ENCODE peak calls at places on chromosome 13, in nine cellular contexts. One of them, this sample, is unnamed.

GRCh38 chr13:107348931-107349330 is 781.0 kb upstream of the ARGLU1 start:
- DNase-seq in fibroblast of the conjunctiva: no peak
- DNase-seq in GM10248: no peak
- DNase-seq in fibroblast of mammary gland: peak; percentile 64
- DNase-seq in MM.1S: no peak
- DNase-seq in AG08395: no peak
- DNase-seq in activated B cell treated with CpG ODN at 0.5 μM for 24 hours: no peak
- DNase-seq in A172: no peak
- DNase-seq in ELR: peak; percentile 6
- DNase-seq in this sample: no peak

GRCh38 chr13:22648325-22648758 is 532.4 kb upstream of the SGCG start:
- DNase-seq in fibroblast of the conjunctiva: no peak
- DNase-seq in GM10248: no peak
- DNase-seq in fibroblast of mammary gland: peak; percentile 7
- DNase-seq in MM.1S: no peak
- DNase-seq in AG08395: no peak
- DNase-seq in activated B cell treated with CpG ODN at 0.5 μM for 24 hours: no peak
- DNase-seq in A172: no peak
- DNase-seq in ELR: no peak
- DNase-seq in this sample: no peak

GRCh38 chr13:76991432-76991795 is 467 bp upstream of the CLN5 start:
- DNase-seq in fibroblast of the conjunctiva: no peak
- DNase-seq in GM10248: peak; percentile 65
- DNase-seq in fibroblast of mammary gland: no peak
- DNase-seq in MM.1S: no peak
- DNase-seq in AG08395: no peak
- DNase-seq in activated B cell treated with CpG ODN at 0.5 μM for 24 hours: no peak
- DNase-seq in A172: peak; percentile 11
- DNase-seq in ELR: peak; percentile 27
- DNase-seq in this sample: peak; percentile 48

GRCh38 chr13:86051134-86052103 is 252.2 kb upstream of the SLITRK6 start:
- DNase-seq in fibroblast of the conjunctiva: no peak
- DNase-seq in GM10248: no peak
- DNase-seq in fibroblast of mammary gland: no peak
- DNase-seq in MM.1S: no peak
- DNase-seq in AG08395: no peak
- DNase-seq in activated B cell treated with CpG ODN at 0.5 μM for 24 hours: no peak
- DNase-seq in A172: peak; percentile 51
- DNase-seq in ELR: peak; percentile 20
- DNase-seq in this sample: no peak

GRCh38 chr13:25963681-25964080 is 88.1 kb downstream of the SHISA2 start:
- DNase-seq in fibroblast of the conjunctiva: no peak
- DNase-seq in GM10248: no peak
- DNase-seq in fibroblast of mammary gland: no peak
- DNase-seq in MM.1S: no peak
- DNase-seq in AG08395: no peak
- DNase-seq in activated B cell treated with CpG ODN at 0.5 μM for 24 hours: no peak
- DNase-seq in A172: peak; percentile 6
- DNase-seq in ELR: peak; percentile 40
- DNase-seq in this sample: no peak

GRCh38 chr13:73934215-73934623 is 200.0 kb downstream of the KLF12 start:
- DNase-seq in fibroblast of the conjunctiva: no peak
- DNase-seq in GM10248: no peak
- DNase-seq in fibroblast of mammary gland: no peak
- DNase-seq in MM.1S: no peak
- DNase-seq in AG08395: no peak
- DNase-seq in activated B cell treated with CpG ODN at 0.5 μM for 24 hours: no peak
- DNase-seq in A172: peak; percentile 38
- DNase-seq in ELR: peak; percentile 79
- DNase-seq in this sample: no peak

GRCh38 chr13:114122591-114123211 is 9.7 kb downstream of the RASA3 start:
- DNase-seq in fibroblast of the conjunctiva: no peak
- DNase-seq in GM10248: no peak
- DNase-seq in fibroblast of mammary gland: no peak
- DNase-seq in MM.1S: no peak
- DNase-seq in AG08395: no peak
- DNase-seq in activated B cell treated with CpG ODN at 0.5 μM for 24 hours: no peak
- DNase-seq in A172: no peak
- DNase-seq in ELR: no peak
- DNase-seq in this sample: no peak

GRCh38 chr13:30734434-30734833 is 909 bp upstream of the ALOX5AP start:
- DNase-seq in fibroblast of the conjunctiva: no peak
- DNase-seq in GM10248: no peak
- DNase-seq in fibroblast of mammary gland: peak; percentile 43
- DNase-seq in MM.1S: no peak
- DNase-seq in AG08395: no peak
- DNase-seq in activated B cell treated with CpG ODN at 0.5 μM for 24 hours: no peak
- DNase-seq in A172: peak; percentile 61
- DNase-seq in ELR: peak; percentile 85
- DNase-seq in this sample: no peak

GRCh38 chr13:38180100-38180499 is 169.6 kb upstream of the UFM1 start:
- DNase-seq in fibroblast of the conjunctiva: no peak
- DNase-seq in GM10248: no peak
- DNase-seq in fibroblast of mammary gland: peak; percentile 58
- DNase-seq in MM.1S: no peak
- DNase-seq in AG08395: no peak
- DNase-seq in activated B cell treated with CpG ODN at 0.5 μM for 24 hours: no peak
- DNase-seq in A172: peak; percentile 25
- DNase-seq in ELR: peak; percentile 20
- DNase-seq in this sample: no peak

GRCh38 chr13:114007566-114007965 is 33.7 kb upstream of the C13orf46 start:
- DNase-seq in fibroblast of the conjunctiva: no peak
- DNase-seq in GM10248: no peak
- DNase-seq in fibroblast of mammary gland: no peak
- DNase-seq in MM.1S: no peak
- DNase-seq in AG08395: no peak
- DNase-seq in activated B cell treated with CpG ODN at 0.5 μM for 24 hours: peak; percentile 4
- DNase-seq in A172: no peak
- DNase-seq in ELR: no peak
- DNase-seq in this sample: no peak

GRCh38 chr13:99721606-99722384 is 220.5 kb downstream of the TM9SF2 start:
- DNase-seq in fibroblast of the conjunctiva: no peak
- DNase-seq in GM10248: no peak
- DNase-seq in fibroblast of mammary gland: no peak
- DNase-seq in MM.1S: no peak
- DNase-seq in AG08395: no peak
- DNase-seq in activated B cell treated with CpG ODN at 0.5 μM for 24 hours: no peak
- DNase-seq in A172: no peak
- DNase-seq in ELR: peak; percentile 8
- DNase-seq in this sample: no peak

GRCh38 chr13:87671824-87672603 is 843 bp downstream of the SLITRK5 start:
- DNase-seq in fibroblast of the conjunctiva: no peak
- DNase-seq in GM10248: peak; percentile 7
- DNase-seq in fibroblast of mammary gland: no peak
- DNase-seq in MM.1S: no peak
- DNase-seq in AG08395: no peak
- DNase-seq in activated B cell treated with CpG ODN at 0.5 μM for 24 hours: no peak
- DNase-seq in A172: peak; percentile 1
- DNase-seq in ELR: no peak
- DNase-seq in this sample: no peak

GRCh38 chr13:44068169-44068568 is 188.5 kb downstream of the LACC1 start:
- DNase-seq in fibroblast of the conjunctiva: no peak
- DNase-seq in GM10248: no peak
- DNase-seq in fibroblast of mammary gland: peak; percentile 75
- DNase-seq in MM.1S: no peak
- DNase-seq in AG08395: peak; percentile 19
- DNase-seq in activated B cell treated with CpG ODN at 0.5 μM for 24 hours: no peak
- DNase-seq in A172: peak; percentile 43
- DNase-seq in ELR: peak; percentile 81
- DNase-seq in this sample: no peak

GRCh38 chr13:92951273-92951820 is 275.3 kb upstream of the GPC6 start:
- DNase-seq in fibroblast of the conjunctiva: no peak
- DNase-seq in GM10248: no peak
- DNase-seq in fibroblast of mammary gland: no peak
- DNase-seq in MM.1S: no peak
- DNase-seq in AG08395: no peak
- DNase-seq in activated B cell treated with CpG ODN at 0.5 μM for 24 hours: no peak
- DNase-seq in A172: no peak
- DNase-seq in ELR: no peak
- DNase-seq in this sample: no peak

GRCh38 chr13:80444240-80445015 is 103.5 kb upstream of the SPRY2 start:
- DNase-seq in fibroblast of the conjunctiva: no peak
- DNase-seq in GM10248: no peak
- DNase-seq in fibroblast of mammary gland: no peak
- DNase-seq in MM.1S: no peak
- DNase-seq in AG08395: no peak
- DNase-seq in activated B cell treated with CpG ODN at 0.5 μM for 24 hours: no peak
- DNase-seq in A172: no peak
- DNase-seq in ELR: no peak
- DNase-seq in this sample: no peak

GRCh38 chr13:19845758-19846157 is 17.7 kb downstream of the ZMYM5 start:
- DNase-seq in fibroblast of the conjunctiva: peak; percentile 93
- DNase-seq in GM10248: no peak
- DNase-seq in fibroblast of mammary gland: peak; percentile 99
- DNase-seq in MM.1S: no peak
- DNase-seq in AG08395: peak; percentile 92
- DNase-seq in activated B cell treated with CpG ODN at 0.5 μM for 24 hours: no peak
- DNase-seq in A172: peak; percentile 94
- DNase-seq in ELR: peak; percentile 98
- DNase-seq in this sample: no peak

GRCh38 chr13:30718661-30719520 is 16.5 kb upstream of the ALOX5AP start:
- DNase-seq in fibroblast of the conjunctiva: peak; percentile 67
- DNase-seq in GM10248: no peak
- DNase-seq in fibroblast of mammary gland: peak; percentile 92
- DNase-seq in MM.1S: no peak
- DNase-seq in AG08395: peak; percentile 92
- DNase-seq in activated B cell treated with CpG ODN at 0.5 μM for 24 hours: no peak
- DNase-seq in A172: peak; percentile 83
- DNase-seq in ELR: peak; percentile 97
- DNase-seq in this sample: no peak

GRCh38 chr13:55815458-55816033 is 1325.2 kb upstream of the PRR20A start:
- DNase-seq in fibroblast of the conjunctiva: no peak
- DNase-seq in GM10248: no peak
- DNase-seq in fibroblast of mammary gland: no peak
- DNase-seq in MM.1S: no peak
- DNase-seq in AG08395: no peak
- DNase-seq in activated B cell treated with CpG ODN at 0.5 μM for 24 hours: no peak
- DNase-seq in A172: no peak
- DNase-seq in ELR: no peak
- DNase-seq in this sample: no peak

GRCh38 chr13:73870970-73871935 is 263.0 kb downstream of the KLF12 start:
- DNase-seq in fibroblast of the conjunctiva: peak; percentile 71
- DNase-seq in GM10248: no peak
- DNase-seq in fibroblast of mammary gland: peak; percentile 89
- DNase-seq in MM.1S: no peak
- DNase-seq in AG08395: peak; percentile 6
- DNase-seq in activated B cell treated with CpG ODN at 0.5 μM for 24 hours: no peak
- DNase-seq in A172: no peak
- DNase-seq in ELR: peak; percentile 83
- DNase-seq in this sample: no peak

This sample was measured in effector CD8-positive, alpha-beta T cell.